ENCODE peak calls at places on chromosomes 6 and 20, in seven cellular contexts. D, W, M, Z, F, O and U are unnamed samples.

GRCh38 chr6:79797912-79798311 is 149.4 kb downstream of the ELOVL4 start:
- DNase-seq in D (no peak), M (no peak), O (no peak), W (no peak), Z (no peak), F (no peak), U (no peak)

GRCh38 chr6:71478834-71479541 is 190.4 kb downstream of the OGFRL1 start:
- DNase-seq in D (no peak), W (no peak), O (no peak), Z (peak), M (no peak), F (no peak), U (no peak)

GRCh38 chr20:43544501-43544900 is 14.3 kb upstream of the SGK2 start:
- DNase-seq in F (no peak), O (no peak), Z (no peak), W (no peak), D (no peak), M (no peak), U (no peak)

GRCh38 chr6:1726341-1726763 is 116.6 kb downstream of the FOXC1 start:
- DNase-seq in M (no peak), Z (no peak), W (no peak), F (no peak), O (no peak), D (no peak), U (no peak)

GRCh38 chr20:62606551-62607201 is 35.6 kb upstream of the SLCO4A1 start:
- DNase-seq in F (no peak), Z (no peak), M (no peak), D (no peak), W (no peak), O (no peak), U (peak)

GRCh38 chr20:58907481-58908137 is 55.1 kb downstream of the GNAS start:
- DNase-seq in M (peak), W (no peak), Z (no peak), F (peak), O (peak), D (peak), U (peak)

GRCh38 chr6:105879902-105880547 is 206.1 kb upstream of the PRDM1 start:
- DNase-seq in M (peak), Z (no peak), O (no peak), F (no peak), D (no peak), W (no peak), U (peak)

GRCh38 chr6:1390071-1390804 is 862 bp downstream of the FOXF2 start:
- DNase-seq in O (no peak), M (no peak), W (no peak), Z (no peak), D (no peak), F (no peak), U (peak)

GRCh38 chr6:99219788-99220187 is 129.7 kb downstream of the FAXC start:
- DNase-seq in W (no peak), O (no peak), Z (no peak), D (no peak), F (no peak), M (no peak), U (no peak)

GRCh38 chr6:95577317-95578105 is at the start of gene MANEA:
- DNase-seq in Z (peak), O (peak), M (peak), F (peak), D (peak), W (peak), U (peak)

GRCh38 chr6:84224251-84224650 is 3.2 kb downstream of the CEP162 start:
- DNase-seq in O (no peak), F (no peak), Z (no peak), W (no peak), D (no peak), M (no peak), U (no peak)

GRCh38 chr6:38174315-38174714 is 354.8 kb downstream of the ZFAND3 start:
- DNase-seq in F (no peak), W (no peak), Z (no peak), M (no peak), O (no peak), D (no peak), U (no peak)

GRCh38 chr6:121590438-121590837 is 155.0 kb downstream of the GJA1 start:
- DNase-seq in W (no peak), M (no peak), D (no peak), O (no peak), F (no peak), Z (no peak), U (no peak)

GRCh38 chr6:141561154-141561553 is 571.6 kb upstream of the GJE1 start:
- DNase-seq in Z (no peak), F (no peak), M (no peak), D (no peak), O (no peak), W (no peak), U (no peak)

GRCh38 chr6:138533667-138534066 is 34.4 kb upstream of the NHSL1 start:
- DNase-seq in D (no peak), M (no peak), F (no peak), W (no peak), Z (no peak), O (no peak), U (no peak)

GRCh38 chr6:32192608-32193039 is at the start of gene GPSM3:
- DNase-seq in Z (no peak), M (peak), W (no peak), F (peak), O (peak), D (no peak), U (peak)

GRCh38 chr6:116500969-116501433 is 10.4 kb upstream of the CALHM5 start:
- DNase-seq in W (no peak), Z (peak), M (no peak), F (peak), D (no peak), O (no peak), U (no peak)

GRCh38 chr6:144469144-144469575 is 184.0 kb downstream of the UTRN start:
- DNase-seq in F (no peak), D (no peak), Z (no peak), O (no peak), M (no peak), W (no peak), U (no peak)

GRCh38 chr6:1624071-1624847 is 14.5 kb downstream of the FOXC1 start:
- DNase-seq in F (no peak), W (no peak), M (no peak), O (no peak), D (no peak), Z (no peak), U (peak)

GRCh38 chr6:11419763-11420453 is 117.6 kb upstream of the TMEM170B start:
- DNase-seq in D (no peak), O (no peak), F (no peak), Z (no peak), M (no peak), W (no peak), U (no peak)

GRCh38 chr20:31919756-31920155 is 32.1 kb downstream of the PDRG1 start:
- DNase-seq in D (no peak), Z (no peak), W (no peak), F (no peak), O (no peak), M (no peak), U (no peak)

GRCh38 chr20:45019764-45020126 is 53.4 kb downstream of the STK4 start:
- DNase-seq in W (no peak), O (no peak), M (no peak), F (no peak), D (no peak), Z (no peak), U (no peak)

GRCh38 chr6:148572676-148573335 is 174.0 kb upstream of the UST start:
- DNase-seq in W (no peak), Z (no peak), O (no peak), D (no peak), M (no peak), F (no peak), U (no peak)

GRCh38 chr6:37558646-37559045 is 59.0 kb upstream of the CCDC167 start:
- DNase-seq in O (no peak), M (no peak), Z (no peak), F (no peak), W (no peak), D (no peak), U (no peak)

GRCh38 chr6:98539669-98540207 is 294.6 kb upstream of the POU3F2 start:
- DNase-seq in Z (no peak), W (no peak), O (no peak), D (no peak), M (no peak), F (no peak), U (no peak)

GRCh38 chr20:35491823-35492222 is 36.4 kb downstream of the CEP250 start:
- DNase-seq in M (no peak), O (no peak), F (no peak), W (no peak), Z (no peak), D (no peak), U (no peak)

GRCh38 chr6:35084511-35085203 is 56.5 kb downstream of the TCP11 start:
- DNase-seq in D (no peak), Z (no peak), F (no peak), W (no peak), M (peak), O (no peak), U (peak)

GRCh38 chr20:61895016-61895415 is 170.7 kb downstream of the TAF4 start:
- DNase-seq in D (no peak), W (no peak), O (no peak), F (no peak), M (no peak), Z (no peak), U (no peak)

GRCh38 chr20:41696428-41696827 is 78.3 kb upstream of the CHD6 start:
- DNase-seq in F (no peak), M (no peak), W (no peak), O (no peak), D (no peak), Z (no peak), U (no peak)

GRCh38 chr6:146892613-146893401 is 294.0 kb downstream of the ADGB start:
- DNase-seq in W (no peak), O (no peak), Z (no peak), D (no peak), M (no peak), F (no peak), U (no peak)

GRCh38 chr20:23125625-23126191 is 39.6 kb upstream of the CD93 start:
- DNase-seq in O (no peak), M (peak), D (no peak), F (no peak), Z (no peak), W (no peak), U (no peak)

GRCh38 chr6:20334334-20334733 is 67.3 kb upstream of the E2F3 start:
- DNase-seq in F (no peak), D (no peak), O (no peak), W (no peak), M (no peak), Z (no peak), U (no peak)

GRCh38 chr20:288956-289692 is 1.4 kb downstream of the C20orf96 start:
- DNase-seq in Z (no peak), F (no peak), D (no peak), W (no peak), O (no peak), M (no peak), U (no peak)

GRCh38 chr6:130240232-130240631 is 17.5 kb upstream of the SAMD3 start:
- DNase-seq in O (no peak), D (no peak), F (no peak), M (no peak), W (no peak), Z (no peak), U (no peak)

GRCh38 chr20:62437430-62437829 is 10.1 kb upstream of the RBBP8NL start:
- DNase-seq in W (no peak), F (no peak), Z (no peak), D (no peak), O (no peak), M (no peak), U (no peak)

GRCh38 chr6:2522521-2522920 is 228.2 kb downstream of the MYLK4 start:
- DNase-seq in F (no peak), O (no peak), Z (no peak), D (no peak), M (no peak), W (no peak), U (no peak)